ENCODE peak calls at places on chromosome 13, in eight cellular contexts. O is GM12878, Q is tibial artery, P is tibial nerve, R is IMR-90, Y is body of pancreas, F is endodermal cell, S is GM23248. E is an unnamed sample.

GRCh38 chr13:44350775-44351504 is 22.7 kb upstream of the SERP2 start:
- DNase-seq in O (no peak), Q (no peak), P (no peak), R (no peak), Y (no peak), F (peak; percentile 35), S (no peak), E (no peak)

GRCh38 chr13:112345826-112346172 is 30.4 kb upstream of the SPACA7 start:
- DNase-seq in O (no peak), Q (no peak), P (no peak), R (no peak), Y (no peak), F (no peak), S (no peak), E (no peak)

GRCh38 chr13:95530178-95530577 is 22.3 kb upstream of the CLDN10 start:
- DNase-seq in O (no peak), Q (peak; percentile 36), P (no peak), R (peak; percentile 5), Y (peak; percentile 73), F (no peak), S (no peak), E (no peak)

GRCh38 chr13:87123987-87124784 is 547.0 kb upstream of the SLITRK5 start:
- DNase-seq in O (no peak), Q (no peak), P (no peak), R (peak; percentile 100), Y (no peak), F (peak; percentile 79), S (peak; percentile 98), E (no peak)

GRCh38 chr13:60577761-60578160 is 180.7 kb downstream of the TDRD3 start:
- DNase-seq in O (no peak), Q (no peak), P (no peak), R (no peak), Y (no peak), F (no peak), S (no peak), E (no peak)

GRCh38 chr13:103371271-103371670 is 305.1 kb upstream of the SLC10A2 start:
- DNase-seq in O (no peak), Q (no peak), P (no peak), R (no peak), Y (no peak), F (no peak), S (no peak), E (no peak)

GRCh38 chr13:108851660-108852059 is 222.2 kb downstream of the MYO16 start:
- DNase-seq in O (no peak), Q (no peak), P (no peak), R (no peak), Y (no peak), F (peak; percentile 77), S (no peak), E (no peak)

GRCh38 chr13:60759499-60759898 is 362.5 kb downstream of the TDRD3 start:
- DNase-seq in O (no peak), Q (no peak), P (no peak), R (no peak), Y (peak; percentile 46), F (peak; percentile 58), S (no peak), E (no peak)

GRCh38 chr13:95512957-95513356 is 39.6 kb upstream of the CLDN10 start:
- DNase-seq in O (no peak), Q (no peak), P (no peak), R (no peak), Y (no peak), F (no peak), S (no peak), E (no peak)

GRCh38 chr13:109708014-109708617 is 78.3 kb downstream of the IRS2 start:
- DNase-seq in O (no peak), Q (no peak), P (no peak), R (no peak), Y (no peak), F (no peak), S (no peak), E (no peak)

GRCh38 chr13:93460005-93460404 is 233.4 kb downstream of the GPC6 start:
- DNase-seq in O (no peak), Q (no peak), P (no peak), R (no peak), Y (no peak), F (no peak), S (no peak), E (no peak)

GRCh38 chr13:81051873-81052272 is 710.9 kb upstream of the SPRY2 start:
- DNase-seq in O (no peak), Q (no peak), P (no peak), R (no peak), Y (no peak), F (no peak), S (no peak), E (no peak)

GRCh38 chr13:60431108-60431700 is 34.2 kb downstream of the TDRD3 start:
- DNase-seq in O (peak; percentile 61), Q (no peak), P (peak; percentile 22), R (peak; percentile 72), Y (no peak), F (no peak), S (peak; percentile 69), E (no peak)

GRCh38 chr13:64551755-64552154 is 2678.4 kb downstream of the PCDH9 start:
- DNase-seq in O (no peak), Q (no peak), P (no peak), R (peak; percentile 62), Y (no peak), F (no peak), S (peak; percentile 53), E (no peak)

GRCh38 chr13:111646464-111646855 is 326.0 kb downstream of the TEX29 start:
- DNase-seq in O (no peak), Q (no peak), P (no peak), R (no peak), Y (no peak), F (no peak), S (no peak), E (no peak)

GRCh38 chr13:39336207-39336606 is 266.8 kb downstream of the LHFPL6 start:
- DNase-seq in O (no peak), Q (no peak), P (no peak), R (no peak), Y (no peak), F (no peak), S (no peak), E (no peak)

GRCh38 chr13:34588362-34588761 is 353.7 kb upstream of the NBEA start:
- DNase-seq in O (no peak), Q (no peak), P (no peak), R (no peak), Y (no peak), F (no peak), S (no peak), E (no peak)

GRCh38 chr13:110648848-110649421 is 33.6 kb downstream of the NAXD start:
- DNase-seq in O (no peak), Q (no peak), P (no peak), R (no peak), Y (no peak), F (peak; percentile 53), S (no peak), E (no peak)

GRCh38 chr13:21054313-21054712 is 7.1 kb downstream of the LATS2 start:
- DNase-seq in O (no peak), Q (peak; percentile 9), P (no peak), R (no peak), Y (no peak), F (no peak), S (no peak), E (no peak)
- H3K4me1 ChIP-seq in O (no peaks in the 10 kb centered on the region), Q (no peaks in the 10 kb centered on the region), P (peaks cover 97% of the 10 kb centered on the region), R (peaks cover 31% of the 10 kb centered on the region), Y (peaks cover 7% of the 10 kb centered on the region), F (no peaks in the 10 kb centered on the region), S (peaks cover 55% of the 10 kb centered on the region), E (peaks cover 23% of the 10 kb centered on the region)

DNA sequence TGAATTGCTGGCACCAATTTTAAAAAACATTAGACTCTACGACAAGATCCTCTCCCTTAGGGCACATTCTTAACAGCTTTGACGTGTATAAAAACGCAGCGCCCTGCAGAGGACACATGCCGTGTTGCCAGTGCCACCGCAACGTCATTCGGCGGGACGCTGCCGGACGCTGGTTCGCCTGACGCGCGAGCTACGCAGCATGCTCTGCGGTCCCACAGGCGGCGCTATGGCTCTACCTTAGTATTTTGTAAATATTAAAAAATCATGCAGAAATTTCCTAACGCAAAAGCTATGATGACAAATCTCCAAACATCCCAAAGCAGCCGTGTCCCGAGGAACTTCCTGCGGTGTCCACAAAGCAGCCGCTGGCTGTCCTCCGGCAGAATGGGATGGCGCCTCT is 4.2 kb upstream of the ADPRHL1 start:
- DNase-seq in O (no peak), Q (no peak), P (no peak), R (no peak), Y (no peak), F (no peak), S (no peak), E (no peak)
- H3K4me1 ChIP-seq in O (no peaks in the 10 kb centered on the region), Q (no peaks in the 10 kb centered on the region), P (no peaks in the 10 kb centered on the region), R (peaks cover 2% of the 10 kb centered on the region), Y (no peaks in the 10 kb centered on the region), F (no peaks in the 10 kb centered on the region), S (peaks cover 13% of the 10 kb centered on the region), E (no peaks in the 10 kb centered on the region)

GRCh38 chr13:56706485-56706884 is 434.2 kb upstream of the PRR20A start:
- DNase-seq in O (no peak), Q (no peak), P (no peak), R (no peak), Y (no peak), F (no peak), S (no peak), E (no peak)
- H3K4me1 ChIP-seq in O (no peaks in the 10 kb centered on the region), Q (no peaks in the 10 kb centered on the region), P (no peaks in the 10 kb centered on the region), R (no peaks in the 10 kb centered on the region), Y (no peaks in the 10 kb centered on the region), F (no peaks in the 10 kb centered on the region), S (no peaks in the 10 kb centered on the region), E (no peaks in the 10 kb centered on the region)

GRCh38 chr13:43325636-43326035 is 302.2 kb downstream of the DNAJC15 start:
- DNase-seq in O (no peak), Q (no peak), P (no peak), R (no peak), Y (no peak), F (no peak), S (no peak), E (no peak)

GRCh38 chr13:43316997-43317396 is 293.6 kb downstream of the DNAJC15 start:
- DNase-seq in O (no peak), Q (peak; percentile 28), P (peak; percentile 23), R (peak; percentile 67), Y (no peak), F (peak; percentile 50), S (peak; percentile 78), E (no peak)

DNA sequence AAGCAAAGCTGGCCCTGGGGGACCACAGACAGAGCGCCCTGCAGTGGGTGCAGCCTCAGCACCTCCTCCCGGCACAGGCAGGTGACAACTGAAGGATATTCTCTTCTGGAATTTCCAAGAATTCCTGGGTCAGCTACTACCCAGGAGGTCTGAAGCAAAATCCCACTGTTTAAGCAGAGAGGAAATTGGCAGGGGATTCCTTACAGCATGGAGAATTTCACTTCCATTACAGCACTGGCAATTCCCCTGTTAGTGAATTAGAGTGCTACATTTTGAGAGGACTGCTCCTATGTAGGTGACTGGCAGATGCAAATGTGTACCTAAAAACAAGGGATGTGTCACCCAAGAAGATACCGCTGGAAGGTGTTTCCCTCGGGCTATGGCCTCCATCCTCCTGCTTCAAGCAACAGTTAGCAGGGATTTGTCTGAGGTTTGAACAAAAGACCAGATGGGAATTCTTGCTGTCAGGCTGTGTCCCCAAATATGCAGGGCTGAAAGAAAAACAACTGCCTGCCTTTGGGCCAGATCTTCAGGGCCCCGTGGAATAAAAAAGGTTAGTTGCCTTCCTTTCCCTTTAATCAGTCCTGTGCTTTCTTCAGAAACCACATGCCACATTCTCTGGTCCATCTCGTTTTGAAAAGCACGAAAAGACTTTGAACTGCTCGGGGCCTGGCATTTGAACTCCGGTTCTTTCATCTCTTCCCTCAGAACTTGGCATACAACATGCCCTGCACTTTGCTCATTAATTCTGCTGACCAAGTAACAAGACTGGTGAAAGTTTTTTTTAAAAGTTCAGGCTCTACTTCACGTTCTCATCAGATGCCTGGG is 296.4 kb downstream of the DNAJC15 start:
- DNase-seq in O (no peak), Q (no peak), P (no peak), R (no peak), Y (no peak), F (peak; percentile 65), S (no peak), E (no peak)
- H3K4me1 ChIP-seq in O (no peaks in the 10 kb centered on the region), Q (no peaks in the 10 kb centered on the region), P (peaks cover 15% of the 10 kb centered on the region), R (no peaks in the 10 kb centered on the region), Y (peaks cover 12% of the 10 kb centered on the region), F (no peaks in the 10 kb centered on the region), S (peaks cover 12% of the 10 kb centered on the region), E (no peaks in the 10 kb centered on the region)

E was measured in thoracic aorta.